ENCODE peak calls at places on chromosomes 7 and 10, in ten cellular contexts. T is lung; J is K562; P is MM.1S; F is PC-9; M is RWPE2; R is CD8-positive, alpha-beta T cell; L is thoracic aorta; V is adrenal gland; X is upper lobe of right lung. E is an unnamed sample. For H3K4me1, the result is how much of the 10 kb centered on the place peaks cover.

GRCh38 chr10:98307916-98308315 is 39.9 kb upstream of the LOXL4 start:
- DNase-seq in P (no peak), X (no peak), J (no peak), M (no peak), F (no peak), L (no peak), T (no peak), V (no peak), R (no peak), E (no peak)

GRCh38 chr10:86258488-86258887 is 108.1 kb downstream of the GRID1 start:
- DNase-seq in V (peak), P (no peak), J (no peak), T (no peak), L (no peak), M (no peak), X (no peak), F (no peak), R (no peak), E (no peak)

GRCh38 chr10:1368772-1369171 is 312.6 kb downstream of the WDR37 start:
- DNase-seq in V (peak), T (no peak), J (peak), M (no peak), R (no peak), X (no peak), P (no peak), F (no peak), L (no peak), E (peak)

GRCh38 chr7:44290250-44290616 is 35.2 kb downstream of the CAMK2B start:
- DNase-seq in P (no peak), X (peak), V (peak), J (no peak), T (no peak), F (no peak), L (no peak), R (no peak), M (peak), E (no peak)

GRCh38 chr7:79332091-79332490 is 121.4 kb downstream of the MAGI2 start:
- DNase-seq in V (no peak), T (no peak), M (no peak), P (no peak), F (no peak), L (no peak), J (no peak), X (no peak), R (no peak), E (no peak)

GRCh38 chr10:11270135-11270857 is 252.6 kb downstream of the CELF2 start:
- DNase-seq in P (peak), F (peak), J (peak), R (peak), V (peak), M (no peak), X (peak), L (no peak), T (peak), E (peak)

GRCh38 chr10:15370212-15370740 is 813 bp downstream of the FAM171A1 start:
- DNase-seq in F (no peak), J (peak), P (no peak), M (no peak), L (no peak), X (no peak), V (peak), T (no peak), R (no peak), E (peak)

GRCh38 chr7:113379746-113380145 is 261.4 kb upstream of the SMIM30 start:
- DNase-seq in V (no peak), T (no peak), J (no peak), R (no peak), P (no peak), X (no peak), M (no peak), L (no peak), F (no peak), E (no peak)

GRCh38 chr10:36119439-36119838 is 477.3 kb upstream of the FZD8 start:
- DNase-seq in T (no peak), P (no peak), M (no peak), J (no peak), L (no peak), X (no peak), V (no peak), F (no peak), R (no peak), E (no peak)

GRCh38 chr10:5545778-5546710 is 21.3 kb downstream of the CALML3 start:
- DNase-seq in P (no peak), T (peak), V (no peak), J (peak), M (no peak), L (no peak), R (no peak), X (peak), F (peak), E (peak)

GRCh38 chr10:17586741-17587720 is 30.1 kb downstream of the HACD1 start:
- DNase-seq in M (no peak), R (no peak), X (no peak), P (no peak), V (no peak), L (no peak), J (no peak), T (no peak), F (no peak), E (no peak)

GRCh38 chr7:46651561-46652088 is 730.6 kb upstream of the IGFBP3 start:
- DNase-seq in R (no peak), L (no peak), P (no peak), T (no peak), F (peak), J (no peak), M (no peak), V (no peak), X (no peak), E (peak)

GRCh38 chr7:46649896-46650295 is 728.8 kb upstream of the IGFBP3 start:
- DNase-seq in F (no peak), X (no peak), L (no peak), M (no peak), V (no peak), J (no peak), P (no peak), R (no peak), T (no peak), E (no peak)

GRCh38 chr7:46652317-46652716 is 731.2 kb upstream of the IGFBP3 start:
- DNase-seq in M (no peak), V (no peak), P (no peak), J (no peak), F (no peak), R (no peak), X (no peak), L (no peak), T (no peak), E (no peak)

GRCh38 chr7:46653848-46654247 is 732.8 kb upstream of the IGFBP3 start:
- DNase-seq in M (no peak), J (no peak), X (no peak), T (no peak), P (no peak), L (no peak), F (no peak), V (no peak), R (no peak), E (no peak)

DNA sequence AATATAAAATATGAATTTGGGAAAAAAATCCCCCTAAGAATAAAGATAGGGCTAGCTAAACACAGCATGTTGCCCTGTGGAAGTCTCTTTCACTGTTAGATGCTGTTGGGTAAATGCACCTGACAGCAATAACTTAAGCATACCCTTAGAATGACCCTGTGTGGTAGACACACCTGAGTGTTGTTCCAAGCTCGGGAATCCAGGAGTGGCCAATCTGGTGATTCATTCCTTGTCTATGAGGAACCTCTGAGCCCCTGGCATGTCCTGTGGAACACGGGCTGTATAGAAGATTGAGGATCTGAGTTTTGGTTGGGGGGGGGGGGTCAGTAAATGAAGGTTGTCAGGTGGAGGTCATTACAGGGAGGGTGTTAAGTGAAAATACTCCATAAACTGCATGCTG is 730.0 kb upstream of the IGFBP3 start:
- DNase-seq in T (peak), L (no peak), M (peak), X (no peak), V (no peak), F (peak), P (no peak), R (no peak), J (no peak), E (peak)
- TF ChIP-seq CTCF in T (no peak), L (no peak), M (no peak), X (no peak), V (no peak), F (no peak), P (no peak), R (no peak), J (no peak), E (no peak)

GRCh38 chr7:17645500-17645899 is 294.8 kb downstream of the SNX13 start:
- DNase-seq in V (no peak), X (no peak), L (no peak), M (no peak), T (no peak), F (no peak), P (no peak), R (no peak), J (no peak), E (no peak)

GRCh38 chr7:17651926-17652385 is 288.3 kb downstream of the SNX13 start:
- DNase-seq in X (no peak), R (no peak), V (no peak), M (no peak), J (no peak), L (no peak), P (no peak), F (no peak), T (no peak), E (peak)

GRCh38 chr7:17651296-17651695 is 289.0 kb downstream of the SNX13 start:
- DNase-seq in J (no peak), V (no peak), P (no peak), T (no peak), R (no peak), F (no peak), L (no peak), X (no peak), M (no peak), E (no peak)

GRCh38 chr7:17640730-17641377 is 299.4 kb downstream of the SNX13 start:
- DNase-seq in R (no peak), V (no peak), J (peak), F (no peak), T (no peak), X (no peak), L (no peak), M (no peak), P (peak), E (peak)

DNA sequence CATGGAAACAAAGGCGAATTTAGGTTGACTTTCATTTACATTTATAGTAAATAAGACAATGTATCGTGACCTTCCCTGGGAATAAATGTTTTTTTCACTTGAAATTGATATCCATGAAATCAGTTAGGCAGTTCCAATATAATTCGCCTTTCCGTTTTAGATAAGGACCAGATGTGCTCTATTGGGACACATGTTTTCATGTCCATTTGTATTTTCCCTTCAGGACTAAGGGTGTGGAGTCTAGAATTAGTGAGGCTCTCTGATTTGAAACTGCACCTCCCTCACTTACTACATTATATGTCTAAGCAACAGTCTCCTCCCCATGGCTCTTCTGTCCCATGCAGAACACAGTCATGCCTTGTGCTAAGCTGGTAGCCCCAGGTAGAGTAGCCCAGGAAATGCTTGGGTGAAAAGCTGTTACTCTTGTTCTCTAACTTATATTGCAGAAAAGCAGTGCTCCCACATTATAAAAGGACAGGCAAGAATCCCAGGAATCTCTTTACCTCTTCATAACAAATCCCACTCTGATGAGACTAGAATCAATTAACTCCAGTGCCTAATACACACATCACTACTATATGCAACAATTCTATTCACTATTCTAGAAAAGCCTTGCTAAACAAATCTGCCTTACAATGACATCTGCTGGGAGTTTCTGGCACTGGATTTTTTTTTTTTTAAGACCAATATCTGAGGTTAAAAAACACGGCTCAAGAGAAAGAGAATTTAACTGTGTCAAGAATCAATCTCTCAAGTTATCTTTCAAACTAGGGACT is 293.9 kb downstream of the SNX13 start:
- DNase-seq in J (no peak), M (no peak), L (no peak), R (no peak), P (no peak), T (no peak), V (no peak), X (no peak), F (peak), E (peak)
- H3K4me1 ChIP-seq in J (under half), M (under half), L (under half), R (under half), P (under half), T (under half), V (under half), X (under half), F (under half), E (under half)

GRCh38 chr7:121755818-121756501 is 117.0 kb upstream of the PTPRZ1 start:
- DNase-seq in M (no peak), P (no peak), L (no peak), T (no peak), V (no peak), F (no peak), R (no peak), J (no peak), X (no peak), E (peak)

GRCh38 chr7:121753965-121754364 is 119.0 kb upstream of the PTPRZ1 start:
- DNase-seq in M (no peak), T (no peak), P (no peak), J (no peak), L (no peak), R (no peak), F (no peak), X (no peak), V (no peak), E (no peak)

GRCh38 chr7:121755286-121755685 is 117.7 kb upstream of the PTPRZ1 start:
- DNase-seq in R (no peak), M (no peak), J (no peak), F (no peak), X (no peak), V (no peak), T (no peak), L (no peak), P (no peak), E (no peak)

GRCh38 chr7:121748546-121748945 is 124.4 kb upstream of the PTPRZ1 start:
- DNase-seq in F (no peak), M (no peak), P (no peak), R (no peak), J (no peak), L (no peak), T (no peak), V (no peak), X (no peak), E (no peak)

DNA sequence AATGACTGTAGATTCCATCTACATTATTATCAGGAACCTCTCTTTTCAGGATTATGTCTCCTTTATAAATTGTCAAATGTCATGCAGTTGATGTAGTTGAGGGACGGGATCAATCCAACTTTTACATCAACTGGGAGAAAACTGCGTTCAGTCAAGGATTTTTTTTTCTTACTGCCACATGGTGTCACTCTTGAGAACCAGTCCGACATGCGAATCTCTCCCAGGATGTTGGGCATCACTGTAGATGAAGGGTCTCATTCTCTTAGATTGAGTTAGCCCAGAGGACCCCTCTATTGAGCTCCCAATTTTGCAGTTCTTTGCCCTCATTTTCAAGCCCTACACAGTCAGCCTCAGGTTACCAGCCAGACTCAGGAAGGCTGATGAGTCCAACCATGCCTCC is 120.3 kb upstream of the PTPRZ1 start:
- DNase-seq in J (no peak), X (no peak), M (no peak), T (no peak), L (no peak), F (no peak), R (no peak), V (no peak), P (peak), E (peak)
- TF ChIP-seq CTCF in J (peak), X (no peak), M (peak), T (no peak), L (no peak), F (peak), R (no peak), V (peak), P (peak), E (peak)

DNA sequence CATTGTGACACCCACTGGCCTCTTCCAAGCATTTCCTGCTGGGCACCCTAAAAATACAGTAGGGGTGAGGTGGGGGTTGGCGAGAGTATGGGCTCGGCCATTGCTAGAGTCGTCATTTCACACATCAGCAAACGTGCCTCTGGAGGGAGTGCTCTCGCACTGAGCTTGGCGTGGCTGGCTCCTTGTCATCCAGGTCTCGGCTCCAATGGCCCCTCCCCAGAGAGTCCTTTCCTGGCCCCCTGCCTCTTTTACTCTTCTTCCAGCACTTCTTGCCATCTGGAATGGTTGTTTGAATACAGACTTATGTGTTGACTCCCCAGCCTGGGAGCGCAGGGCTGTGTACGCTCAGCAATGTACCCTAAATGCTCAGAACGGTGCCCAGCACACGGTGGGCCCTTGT is 18.8 kb downstream of the UNC5B start:
- DNase-seq in J (no peak), M (no peak), R (no peak), V (no peak), T (no peak), X (no peak), P (no peak), F (no peak), L (no peak), E (no peak)
- H3K4me1 ChIP-seq in J (under half), M (under half), R (under half), V (under half), T (under half), X (under half), P (under half), F (under half), L (under half), E (half or more)

GRCh38 chr7:150404172-150404784 is 25.1 kb downstream of the ZNF775 start:
- DNase-seq in M (no peak), P (no peak), V (peak), X (no peak), J (no peak), R (no peak), F (no peak), T (no peak), L (no peak), E (peak)

GRCh38 chr7:150403376-150404171 is 24.4 kb downstream of the ZNF775 start:
- DNase-seq in R (no peak), F (no peak), V (peak), T (no peak), X (peak), M (no peak), J (no peak), P (no peak), L (no peak), E (peak)

GRCh38 chr7:150406311-150406564 is 27.1 kb downstream of the ZNF775 start:
- DNase-seq in X (no peak), M (no peak), T (no peak), F (no peak), R (no peak), J (no peak), L (no peak), V (peak), P (peak), E (no peak)

GRCh38 chr7:150405584-150406310 is 26.6 kb downstream of the ZNF775 start:
- DNase-seq in M (no peak), T (no peak), X (no peak), R (peak), V (no peak), J (peak), P (peak), L (no peak), F (no peak), E (peak)

DNA sequence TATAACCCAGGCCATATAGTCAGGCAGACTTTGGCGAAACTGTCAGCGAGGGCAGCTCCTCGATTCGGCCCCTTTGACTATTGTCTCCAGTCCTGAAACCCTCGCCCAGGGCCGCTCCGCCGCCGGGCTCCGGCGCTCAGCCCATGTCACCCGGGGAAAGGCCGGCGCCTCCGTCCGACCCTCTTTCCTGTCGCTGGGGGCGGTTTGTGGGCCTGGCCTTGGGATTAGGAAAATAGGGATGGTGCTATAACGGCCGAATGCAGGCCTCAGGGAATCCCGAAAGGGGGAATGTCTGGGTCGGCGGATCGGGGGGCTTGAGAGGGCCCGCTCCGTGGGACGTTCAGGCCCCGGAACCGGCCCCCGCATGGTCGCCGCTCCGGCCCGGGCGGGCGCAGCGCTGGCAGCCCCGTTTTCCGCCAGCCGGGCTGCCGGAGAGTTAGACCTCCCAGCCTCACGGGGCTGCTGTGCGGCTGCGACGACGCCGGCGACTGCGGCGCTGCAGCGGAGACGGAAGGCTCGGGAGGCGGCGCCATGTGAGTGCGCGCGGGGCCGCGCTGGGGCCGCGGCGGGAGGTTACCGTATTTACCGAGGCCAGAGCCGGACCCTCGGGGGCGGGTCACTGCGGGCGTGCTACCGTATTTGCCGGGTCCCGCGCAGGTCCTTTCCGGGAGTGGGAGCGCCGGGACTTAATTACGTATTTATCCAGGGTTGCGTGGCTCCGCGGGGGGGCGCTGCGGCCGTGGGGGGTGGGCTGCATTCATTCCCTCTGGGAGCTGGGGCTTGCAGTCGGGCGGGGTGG is 25.9 kb downstream of the ZNF775 start:
- DNase-seq in F (peak), R (peak), J (peak), V (peak), M (no peak), P (peak), L (peak), T (peak), X (peak), E (peak)
- TF ChIP-seq CTCF in F (peak), R (no peak), J (peak), V (peak), M (peak), P (peak), L (no peak), T (no peak), X (peak), E (peak)

GRCh38 chr7:4742051-4742573 is 33.3 kb upstream of the AP5Z1 start:
- DNase-seq in V (no peak), M (no peak), R (no peak), P (no peak), F (no peak), J (no peak), T (no peak), L (no peak), X (no peak), E (peak)
- H3K4me1 ChIP-seq in V (under half), M (under half), R (half or more), P (under half), F (under half), J (half or more), T (under half), L (under half), X (half or more), E (half or more)